ENCODE peak calls at places on chromosomes 6 and 20, in four cellular contexts. N is GM12878, E is IMR-90, S is K562. C is an unnamed sample.

GRCh38 chr6:158026054-158026900 is 44.6 kb downstream of the SYNJ2 start:
- DNase-seq in N (no peak), E (peak), S (peak), C (no peak)

GRCh38 chr6:105740946-105741605 is 338.2 kb upstream of the PREP start:
- DNase-seq in N (no peak), E (peak), S (peak), C (no peak)

GRCh38 chr6:36104836-36105235 is 25.5 kb upstream of the MAPK13 start:
- DNase-seq in N (no peak), E (peak), S (no peak), C (no peak)

GRCh38 chr6:168099201-168100010 is 20.4 kb upstream of the FRMD1 start:
- DNase-seq in N (no peak), E (no peak), S (no peak), C (no peak)

GRCh38 chr20:32479697-32480140 is 105.4 kb downstream of the NOL4L start:
- DNase-seq in N (no peak), E (no peak), S (no peak), C (no peak)

GRCh38 chr6:146795734-146796133 is 197.0 kb downstream of the ADGB start:
- DNase-seq in N (no peak), E (no peak), S (no peak), C (no peak)

GRCh38 chr6:40387871-40388264 is 199.3 kb downstream of the LRFN2 start:
- DNase-seq in N (no peak), E (no peak), S (no peak), C (no peak)

GRCh38 chr20:6140947-6141346 is 18.1 kb upstream of the FERMT1 start:
- DNase-seq in N (no peak), E (no peak), S (no peak), C (no peak)

GRCh38 chr6:82567621-82568020 is 204.0 kb downstream of the TPBG start:
- DNase-seq in N (no peak), E (no peak), S (no peak), C (no peak)

GRCh38 chr6:55276745-55277627 is 50.3 kb upstream of the GFRAL start:
- DNase-seq in N (no peak), E (peak), S (peak), C (no peak)

GRCh38 chr6:149102324-149102723 is 215.2 kb upstream of the TAB2 start:
- DNase-seq in N (no peak), E (no peak), S (no peak), C (no peak)

GRCh38 chr6:139392834-139393233 is 18.4 kb upstream of the CITED2 start:
- DNase-seq in N (peak), E (peak), S (no peak), C (no peak)

GRCh38 chr20:44651507-44652373 is at the start of gene ADA:
- DNase-seq in N (no peak), E (peak), S (peak), C (no peak)

GRCh38 chr6:168192195-168192900 is 113.3 kb upstream of the FRMD1 start:
- DNase-seq in N (no peak), E (no peak), S (no peak), C (peak)

GRCh38 chr6:100260584-100260983 is 204.1 kb downstream of the SIM1 start:
- DNase-seq in N (no peak), E (peak), S (no peak), C (no peak)

GRCh38 chr20:53040678-53041674 is 68.8 kb downstream of the TSHZ2 start:
- DNase-seq in N (no peak), E (no peak), S (peak), C (no peak)

GRCh38 chr6:112287836-112288235 is 33.5 kb upstream of the LAMA4 start:
- DNase-seq in N (no peak), E (peak), S (no peak), C (no peak)
- TF ChIP-seq CHD1 in N (no peak), E (no peak), S (no peak), C (no peak)

GRCh38 chr6:23006656-23007055 is 437.3 kb downstream of the HDGFL1 start:
- DNase-seq in N (no peak), E (no peak), S (no peak), C (no peak)

GRCh38 chr6:23002044-23002619 is 432.8 kb downstream of the HDGFL1 start:
- DNase-seq in N (no peak), E (no peak), S (no peak), C (peak)

DNA sequence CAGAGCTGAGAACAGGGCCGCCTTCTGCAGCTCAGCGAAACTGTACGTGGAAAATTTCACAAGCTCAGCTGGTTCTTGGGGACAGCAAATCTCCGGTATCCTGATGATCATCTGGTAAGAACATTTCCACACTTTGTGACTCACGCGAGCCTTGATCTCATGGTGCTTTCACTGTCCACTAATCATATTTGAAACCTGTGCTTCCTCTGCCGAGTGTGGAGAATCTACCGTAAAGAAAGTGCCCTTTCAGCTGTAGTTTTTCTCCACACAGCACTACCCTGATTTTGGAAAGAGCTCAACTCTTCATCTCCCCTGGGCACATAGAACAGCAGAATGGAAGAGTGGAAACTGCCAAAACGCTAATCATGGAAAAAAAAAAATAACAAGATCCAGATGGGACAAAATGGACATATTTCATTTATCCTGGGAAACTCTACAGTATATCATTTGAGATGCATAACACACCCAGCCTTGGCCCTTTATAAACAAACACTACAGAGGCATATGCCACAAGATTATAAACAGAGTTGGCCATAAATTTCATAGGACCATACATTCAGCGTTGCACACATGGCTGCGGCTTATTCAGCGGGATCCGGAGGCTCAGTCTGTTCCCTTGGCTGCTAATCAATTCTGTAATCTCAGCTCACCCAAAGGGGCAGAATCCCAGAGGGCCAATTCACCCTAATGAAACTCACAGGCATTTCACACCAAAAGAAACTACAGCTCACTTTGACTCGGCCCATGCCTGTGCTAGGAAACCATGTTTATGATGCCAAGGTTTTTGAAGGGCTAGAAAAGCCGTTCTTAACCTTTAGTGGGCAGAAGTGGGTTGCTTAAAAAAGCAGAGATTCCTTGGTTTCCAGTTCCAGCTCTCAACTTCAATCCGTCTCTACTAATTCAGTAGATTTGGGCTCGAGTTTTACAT is 434.6 kb downstream of the HDGFL1 start:
- DNase-seq in N (no peak), E (peak), S (no peak), C (no peak)
- TF ChIP-seq CHD1 in N (no peak), E (no peak), S (no peak), C (no peak)

GRCh38 chr6:14638932-14639875 is 521.6 kb downstream of the CD83 start:
- DNase-seq in N (peak), E (peak), S (peak), C (peak)
- TF ChIP-seq CHD1 in N (no peak), E (no peak), S (no peak), C (no peak)

GRCh38 chr20:18738888-18739287 is 74.7 kb upstream of the SCP2D1 start:
- DNase-seq in N (no peak), E (no peak), S (no peak), C (no peak)

GRCh38 chr20:18740726-18741125 is 72.9 kb upstream of the SCP2D1 start:
- DNase-seq in N (no peak), E (no peak), S (no peak), C (no peak)

GRCh38 chr20:18739785-18740184 is 73.8 kb upstream of the SCP2D1 start:
- DNase-seq in N (no peak), E (peak), S (peak), C (no peak)

GRCh38 chr20:18737140-18737539 is 76.4 kb upstream of the SCP2D1 start:
- DNase-seq in N (no peak), E (no peak), S (no peak), C (no peak)

DNA sequence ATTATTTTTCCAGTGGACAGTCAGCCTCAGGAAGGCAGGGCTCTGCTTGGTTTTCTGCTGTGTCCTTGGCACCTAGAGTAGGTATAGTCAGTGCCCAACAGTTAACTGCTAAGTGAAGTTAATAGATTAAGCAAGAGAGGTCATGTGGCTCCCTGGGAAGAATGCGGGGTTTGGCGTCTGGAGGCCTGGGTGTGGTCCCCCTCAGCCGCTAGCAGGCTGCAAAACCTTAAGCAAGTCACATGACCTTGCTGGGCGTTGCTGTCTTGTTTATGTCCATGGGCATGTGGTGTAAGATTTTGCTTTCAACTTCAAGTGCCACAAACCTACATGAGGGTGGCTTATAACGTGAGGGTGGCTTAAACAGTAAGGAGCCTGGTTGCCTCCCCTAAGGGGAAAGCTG is 75.5 kb upstream of the SCP2D1 start:
- DNase-seq in N (no peak), E (no peak), S (peak), C (no peak)
- TF ChIP-seq CHD1 in N (no peak), E (no peak), S (no peak), C (no peak)